ENCODE peak calls at places on chromosomes 2 and 18, in seven cellular contexts. V is tibial artery, Y is transverse colon, O is aorta, U is heart left ventricle, S is colonic mucosa, C is ovary. L is an unnamed sample. For H3K36me3, the result is how much of the 10 kb centered on the place peaks cover.

GRCh38 chr2:150663143-150663542 is 175.7 kb upstream of the RND3 start:
- DNase-seq in V (no peak), Y (no peak), O (no peak), U (no peak), S (no peak), C (no peak), L (no peak)

GRCh38 chr2:64220285-64220684 is 76.1 kb upstream of the PELI1 start:
- DNase-seq in V (no peak), Y (no peak), O (no peak), U (no peak), S (no peak), C (no peak), L (no peak)

GRCh38 chr2:31234690-31235503 is 945 bp downstream of the EHD3 start:
- DNase-seq in V (no peak), Y (no peak), O (no peak), U (no peak), S (peak), C (no peak), L (no peak)

GRCh38 chr2:46319711-46320110 is 22.5 kb downstream of the EPAS1 start:
- DNase-seq in V (no peak), Y (no peak), O (no peak), U (no peak), S (no peak), C (no peak), L (no peak)

GRCh38 chr2:85945576-85945975 is 56.8 kb upstream of the ST3GAL5 start:
- DNase-seq in V (no peak), Y (no peak), O (no peak), U (no peak), S (no peak), C (no peak), L (no peak)

GRCh38 chr2:237600205-237600846 is 9.8 kb upstream of the RAB17 start:
- DNase-seq in V (peak), Y (no peak), O (peak), U (peak), S (no peak), C (peak), L (no peak)

GRCh38 chr18:58814317-58814716 is 50.4 kb upstream of the ZNF532 start:
- DNase-seq in V (no peak), Y (no peak), O (no peak), U (no peak), S (no peak), C (no peak), L (no peak)

GRCh38 chr2:220871909-220872308 is 700.2 kb downstream of the EPHA4 start:
- DNase-seq in V (no peak), Y (no peak), O (no peak), U (no peak), S (no peak), C (no peak), L (no peak)

GRCh38 chr2:206389164-206389563 is 54.2 kb upstream of the ADAM23 start:
- DNase-seq in V (no peak), Y (no peak), O (no peak), U (no peak), S (no peak), C (no peak), L (no peak)

GRCh38 chr2:100902833-100903405 is 83.0 kb downstream of the NPAS2 start:
- DNase-seq in V (no peak), Y (no peak), O (no peak), U (peak), S (no peak), C (no peak), L (no peak)

GRCh38 chr18:48828713-48829442 is 121.9 kb downstream of the SMAD7 start:
- DNase-seq in V (peak), Y (no peak), O (peak), U (peak), S (no peak), C (peak), L (no peak)

GRCh38 chr2:182359027-182360011 is 67.5 kb downstream of the PDE1A start:
- DNase-seq in V (no peak), Y (no peak), O (no peak), U (no peak), S (no peak), C (no peak), L (no peak)

GRCh38 chr2:136235451-136236418 is 117.8 kb upstream of the CXCR4 start:
- DNase-seq in V (no peak), Y (no peak), O (no peak), U (peak), S (no peak), C (no peak), L (no peak)

GRCh38 chr18:34694611-34695165 is 15.4 kb upstream of the DTNA start:
- DNase-seq in V (no peak), Y (no peak), O (no peak), U (no peak), S (no peak), C (no peak), L (no peak)

GRCh38 chr18:47280121-47280520 is 28.7 kb upstream of the SKOR2 start:
- DNase-seq in V (no peak), Y (no peak), O (no peak), U (no peak), S (no peak), C (no peak), L (no peak)

GRCh38 chr2:238704471-238705230 is 143.2 kb upstream of the TWIST2 start:
- DNase-seq in V (no peak), Y (no peak), O (no peak), U (no peak), S (peak), C (no peak), L (no peak)

GRCh38 chr2:61550375-61551209 is 12.4 kb upstream of the XPO1 start:
- DNase-seq in V (no peak), Y (no peak), O (no peak), U (no peak), S (no peak), C (no peak), L (no peak)

GRCh38 chr2:198296665-198297308 is 492.4 kb downstream of the PLCL1 start:
- DNase-seq in V (peak), Y (peak), O (no peak), U (peak), S (peak), C (peak), L (no peak)

GRCh38 chr2:149021761-149022160 is 16.7 kb upstream of the LYPD6B start:
- DNase-seq in V (no peak), Y (no peak), O (no peak), U (no peak), S (no peak), C (no peak), L (no peak)

GRCh38 chr2:44549099-44549471 is 187.3 kb downstream of the CAMKMT start:
- DNase-seq in V (no peak), Y (no peak), O (no peak), U (no peak), S (no peak), C (no peak), L (no peak)

GRCh38 chr2:82023710-82024109 is 1719.2 kb upstream of the LRRTM1 start:
- DNase-seq in V (no peak), Y (no peak), O (no peak), U (no peak), S (no peak), C (no peak), L (no peak)

GRCh38 chr2:14079576-14079975 is 552.9 kb upstream of the LRATD1 start:
- DNase-seq in V (no peak), Y (no peak), O (no peak), U (no peak), S (no peak), C (no peak), L (no peak)

GRCh38 chr2:136162438-136162837 is 44.5 kb upstream of the CXCR4 start:
- DNase-seq in V (no peak), Y (no peak), O (no peak), U (no peak), S (no peak), C (no peak), L (no peak)

GRCh38 chr2:88601302-88601701 is 26.0 kb downstream of the EIF2AK3 start:
- DNase-seq in V (no peak), Y (no peak), O (no peak), U (no peak), S (no peak), C (no peak), L (no peak)

GRCh38 chr2:232519581-232519980 is 607 bp upstream of the PRSS56 start:
- DNase-seq in V (no peak), Y (no peak), O (no peak), U (no peak), S (no peak), C (no peak), L (no peak)

GRCh38 chr2:160355080-160355479 is 138.5 kb downstream of the RBMS1 start:
- DNase-seq in V (no peak), Y (no peak), O (no peak), U (no peak), S (no peak), C (no peak), L (no peak)

GRCh38 chr18:79635127-79635726 is 44.4 kb upstream of the CTDP1 start:
- DNase-seq in V (no peak), Y (no peak), O (no peak), U (no peak), S (no peak), C (no peak), L (no peak)

GRCh38 chr2:227390468-227391256 is 2.9 kb upstream of the SCYGR1 start:
- DNase-seq in V (no peak), Y (no peak), O (no peak), U (no peak), S (no peak), C (no peak), L (no peak)

GRCh38 chr2:233381013-233381995 is 27.0 kb downstream of the DGKD start:
- DNase-seq in V (no peak), Y (no peak), O (no peak), U (no peak), S (no peak), C (no peak), L (no peak)

GRCh38 chr2:95115418-95115817 is 6.2 kb downstream of the MRPS5 start:
- DNase-seq in V (peak), Y (peak), O (peak), U (peak), S (peak), C (peak), L (peak)

GRCh38 chr2:95110395-95110794 is 11.2 kb downstream of the MRPS5 start:
- DNase-seq in V (no peak), Y (no peak), O (no peak), U (no peak), S (no peak), C (no peak), L (no peak)

GRCh38 chr2:95109260-95109659 is 12.3 kb downstream of the MRPS5 start:
- DNase-seq in V (no peak), Y (no peak), O (no peak), U (no peak), S (no peak), C (no peak), L (no peak)

GRCh38 chr2:95113464-95113863 is 8.1 kb downstream of the MRPS5 start:
- DNase-seq in V (no peak), Y (no peak), O (no peak), U (no peak), S (no peak), C (no peak), L (no peak)
- H3K36me3 ChIP-seq in V (under half), Y (under half), O (under half), U (half or more), S (under half), C (under half), L (under half)

GRCh38 chr18:11840493-11840892 is 10.7 kb upstream of the CHMP1B start:
- DNase-seq in V (no peak), Y (no peak), O (no peak), U (no peak), S (no peak), C (no peak), L (no peak)
- H3K27ac ChIP-seq in V (no peak), Y (no peak), O (no peak), U (no peak), S (no peak), C (no peak), L (no peak)

DNA sequence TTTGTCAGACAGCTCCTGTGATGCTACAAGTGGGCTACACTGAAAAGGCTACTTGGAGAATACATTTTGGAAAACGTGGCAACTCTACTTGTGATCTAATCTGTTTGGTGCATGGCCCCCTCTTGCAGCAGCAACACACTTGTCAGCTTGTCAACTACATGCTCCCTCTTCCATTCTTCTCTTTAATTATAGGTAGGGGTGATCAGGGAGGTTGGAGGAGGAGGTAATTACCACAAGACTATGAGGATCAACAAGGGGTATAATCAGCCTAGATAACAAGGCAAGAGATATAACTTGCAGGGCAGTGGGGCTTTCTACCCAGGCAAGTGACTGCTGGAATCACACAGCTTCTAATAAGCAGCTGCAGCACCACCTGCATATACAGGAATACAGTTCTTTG is 104.9 kb downstream of the ACVR1 start:
- DNase-seq in V (no peak), Y (no peak), O (no peak), U (no peak), S (no peak), C (no peak), L (no peak)
- H3K36me3 ChIP-seq in V (under half), Y (under half), O (under half), U (half or more), S (under half), C (under half), L (half or more)

GRCh38 chr2:9219027-9219445 is 12.4 kb downstream of the ASAP2 start:
- DNase-seq in V (no peak), Y (no peak), O (no peak), U (no peak), S (no peak), C (no peak), L (no peak)
- H3K27ac ChIP-seq in V (peak), Y (no peak), O (peak), U (no peak), S (no peak), C (no peak), L (no peak)

DNA sequence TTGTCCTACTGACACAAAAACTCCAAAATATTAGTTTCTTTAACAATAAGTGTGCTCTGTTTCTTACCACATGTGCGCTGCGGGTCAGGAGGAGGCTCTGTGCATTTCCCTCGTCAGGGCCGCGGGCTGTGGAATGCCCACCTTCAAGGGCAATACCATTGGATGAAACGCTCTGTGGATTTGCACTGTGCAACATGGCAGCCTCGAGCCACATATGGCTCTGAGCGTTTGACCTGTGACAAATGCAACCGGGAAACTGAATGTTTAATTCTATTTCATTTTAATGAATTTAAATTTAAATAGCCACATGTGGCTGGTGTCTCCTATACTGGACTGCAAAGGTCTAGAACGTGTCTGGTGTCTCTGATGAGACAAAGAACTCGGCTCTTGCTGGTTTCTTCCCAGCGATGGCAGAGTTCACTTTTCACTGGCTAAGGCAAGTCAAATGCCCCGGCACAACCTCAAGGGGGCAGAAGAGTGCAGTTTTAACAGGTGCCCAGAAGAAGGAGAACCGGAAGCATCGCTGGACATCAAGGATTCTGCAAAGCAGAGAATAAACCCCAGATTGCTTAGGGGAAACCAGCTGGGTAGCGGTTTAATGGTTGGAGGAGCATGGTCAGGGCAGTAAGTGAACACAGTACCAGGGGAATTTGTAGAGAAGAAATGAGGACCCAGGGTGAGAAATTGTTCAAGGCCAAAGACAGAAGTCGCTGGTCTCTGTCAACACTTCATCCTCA is 37.0 kb upstream of the TMEM18 start:
- DNase-seq in V (no peak), Y (peak), O (peak), U (no peak), S (peak), C (peak), L (peak)
- H3K36me3 ChIP-seq in V (under half), Y (under half), O (under half), U (under half), S (under half), C (under half), L (under half)

GRCh38 chr2:230661072-230661957 is 51.3 kb upstream of the CAB39 start:
- DNase-seq in V (no peak), Y (no peak), O (no peak), U (no peak), S (no peak), C (no peak), L (no peak)
- H3K27ac ChIP-seq in V (no peak), Y (peak), O (no peak), U (no peak), S (peak), C (no peak), L (no peak)

DNA sequence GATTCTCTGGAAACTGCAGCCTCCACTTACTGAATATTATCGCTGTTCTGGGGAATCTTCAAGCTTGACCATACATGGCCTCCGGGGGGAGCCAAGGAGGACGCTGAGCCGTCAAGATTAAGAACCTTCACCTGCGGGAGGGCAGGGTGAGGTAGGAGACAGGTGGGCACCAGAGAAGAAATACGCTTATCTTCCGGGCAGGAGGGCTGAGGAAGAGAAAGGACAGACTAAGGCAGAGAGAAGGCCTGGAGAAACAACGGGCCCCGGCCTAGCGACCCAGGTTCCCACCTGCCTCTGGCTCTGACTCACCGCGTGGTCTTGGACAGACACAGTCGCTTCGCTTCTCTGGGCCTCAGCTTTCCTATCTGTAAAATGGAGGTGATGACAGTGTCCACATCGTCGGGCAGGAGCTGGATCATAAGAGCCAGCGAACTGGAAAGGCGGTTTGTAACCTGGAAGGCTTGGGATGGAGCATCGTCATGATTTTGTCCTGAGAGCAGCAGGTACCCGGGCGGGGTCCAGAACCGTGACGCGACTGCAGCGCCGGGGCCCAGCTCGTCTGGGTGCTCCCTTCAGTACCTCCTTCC is 659 bp downstream of the ZNF142 start:
- DNase-seq in V (no peak), Y (peak), O (no peak), U (no peak), S (peak), C (no peak), L (no peak)
- H3K36me3 ChIP-seq in V (under half), Y (under half), O (under half), U (half or more), S (under half), C (under half), L (under half)

GRCh38 chr2:42560886-42561285 is 7.5 kb upstream of the MTA3 start:
- DNase-seq in V (no peak), Y (no peak), O (no peak), U (no peak), S (no peak), C (no peak), L (no peak)

GRCh38 chr2:42566837-42567251 is 1.6 kb upstream of the MTA3 start:
- DNase-seq in V (no peak), Y (no peak), O (no peak), U (no peak), S (no peak), C (no peak), L (no peak)

GRCh38 chr2:42558827-42559226 is 9.6 kb upstream of the MTA3 start:
- DNase-seq in V (no peak), Y (peak), O (no peak), U (no peak), S (peak), C (no peak), L (no peak)

GRCh38 chr2:42566006-42566405 is 2.4 kb upstream of the MTA3 start:
- DNase-seq in V (no peak), Y (no peak), O (no peak), U (no peak), S (no peak), C (no peak), L (no peak)

DNA sequence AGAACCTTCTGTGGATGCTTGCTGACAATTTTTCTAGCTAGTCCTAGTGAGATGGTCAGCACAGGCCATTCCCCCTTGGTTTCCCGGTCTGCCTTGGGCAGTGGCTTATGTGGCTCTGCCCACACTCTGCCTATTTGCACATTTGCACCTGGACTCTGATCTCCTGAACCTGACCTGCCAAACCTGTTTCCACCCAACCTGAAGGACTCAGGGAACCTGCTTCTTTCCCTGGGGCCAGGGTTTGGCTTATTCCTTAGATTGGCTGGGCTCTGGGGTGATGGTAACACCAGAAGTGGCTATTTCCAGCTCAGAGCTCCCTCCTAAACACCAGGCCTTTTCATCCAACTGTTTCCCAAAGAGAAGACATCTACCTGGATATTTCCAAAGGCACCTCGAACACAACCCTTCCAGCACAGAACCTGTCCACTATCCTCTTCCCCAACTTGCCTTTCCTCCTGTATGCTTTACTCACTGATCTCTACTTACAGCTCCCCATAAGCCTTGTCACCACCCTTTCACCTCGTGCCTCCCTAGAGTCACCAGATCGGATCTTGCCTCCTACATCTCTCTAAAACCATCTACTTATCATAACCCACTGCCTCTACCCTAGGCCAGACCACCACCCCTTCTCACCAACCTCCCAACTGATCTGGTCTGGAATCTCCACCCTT is 5.8 kb upstream of the MTA3 start:
- DNase-seq in V (no peak), Y (peak), O (no peak), U (no peak), S (peak), C (no peak), L (peak)
- H3K27ac ChIP-seq in V (no peak), Y (peak), O (no peak), U (no peak), S (peak), C (no peak), L (no peak)

GRCh38 chr2:120977582-120978358 is 242.1 kb downstream of the GLI2 start:
- DNase-seq in V (no peak), Y (no peak), O (peak), U (no peak), S (no peak), C (no peak), L (no peak)
- H3K36me3 ChIP-seq in V (under half), Y (under half), O (under half), U (under half), S (under half), C (under half), L (under half)

GRCh38 chr2:241501099-241501541 is 7.3 kb downstream of the STK25 start:
- DNase-seq in V (no peak), Y (no peak), O (no peak), U (no peak), S (no peak), C (no peak), L (no peak)
- H3K27ac ChIP-seq in V (no peak), Y (no peak), O (no peak), U (no peak), S (no peak), C (no peak), L (no peak)